ENCODE peak calls at places on chromosomes 6 and 20, in five cellular contexts. Q is GM12878, O is SK-N-SH, B is A549, E is K562. R is an unnamed sample.

GRCh38 chr20:19631410-19631809 is 126.6 kb upstream of the RIN2 start:
- DNase-seq in Q (no peak), O (no peak), B (peak; percentile 13), E (no peak), R (no peak)

GRCh38 chr6:39843305-39844020 is 51.3 kb downstream of the DAAM2 start:
- DNase-seq in Q (no peak), O (peak; percentile 36), B (peak; percentile 12), E (no peak), R (peak; percentile 6)

GRCh38 chr6:30555428-30556005 is 772 bp downstream of the GNL1 start:
- DNase-seq in Q (no peak), O (no peak), B (no peak), E (peak; percentile 55), R (peak; percentile 23)

GRCh38 chr20:12762725-12763124 is 246.0 kb upstream of the SPTLC3 start:
- DNase-seq in Q (no peak), O (peak; percentile 29), B (no peak), E (no peak), R (no peak)

GRCh38 chr6:23728707-23729106 is 397.3 kb upstream of the NRSN1 start:
- DNase-seq in Q (no peak), O (no peak), B (no peak), E (no peak), R (no peak)

GRCh38 chr6:156013155-156013554 is 557.5 kb upstream of the NOX3 start:
- DNase-seq in Q (no peak), O (no peak), B (no peak), E (no peak), R (no peak)

GRCh38 chr20:51128198-51128597 is 105.3 kb upstream of the KCNG1 start:
- DNase-seq in Q (no peak), O (no peak), B (peak; percentile 21), E (no peak), R (peak; percentile 97)

GRCh38 chr6:158630944-158631616 is 13.5 kb downstream of the DYNLT1 start:
- DNase-seq in Q (no peak), O (no peak), B (no peak), E (no peak), R (peak; percentile 68)

GRCh38 chr20:667351-668034 is 8.1 kb downstream of the SCRT2 start:
- DNase-seq in Q (no peak), O (peak; percentile 79), B (peak; percentile 69), E (peak; percentile 67), R (peak; percentile 34)

GRCh38 chr6:155448823-155449789 is 6.5 kb downstream of the NOX3 start:
- DNase-seq in Q (no peak), O (peak; percentile 50), B (no peak), E (no peak), R (no peak)

GRCh38 chr20:38450412-38450975 is 15.4 kb upstream of the SNHG17 start:
- DNase-seq in Q (no peak), O (no peak), B (no peak), E (no peak), R (peak; percentile 49)

GRCh38 chr6:165091121-165091785 is 218.2 kb downstream of the C6orf118 start:
- DNase-seq in Q (no peak), O (no peak), B (no peak), E (no peak), R (no peak)

GRCh38 chr6:21856096-21856825 is 262.7 kb downstream of the SOX4 start:
- DNase-seq in Q (no peak), O (no peak), B (peak; percentile 7), E (no peak), R (peak; percentile 88)

GRCh38 chr6:134741193-134741521 is 208.7 kb downstream of the ALDH8A1 start:
- DNase-seq in Q (no peak), O (peak; percentile 43), B (no peak), E (no peak), R (no peak)

GRCh38 chr6:69084746-69085335 is 449.8 kb downstream of the ADGRB3 start:
- DNase-seq in Q (no peak), O (no peak), B (peak; percentile 54), E (no peak), R (no peak)

GRCh38 chr6:116439572-116439971 is 21.6 kb upstream of the CALHM6 start:
- DNase-seq in Q (no peak), O (no peak), B (no peak), E (no peak), R (peak; percentile 52)

GRCh38 chr6:17394192-17394611 is 807 bp downstream of the CAP2 start:
- DNase-seq in Q (no peak), O (no peak), B (peak; percentile 58), E (peak; percentile 15), R (peak; percentile 79)

GRCh38 chr6:87115402-87116135 is 20.7 kb upstream of the CGA start:
- DNase-seq in Q (no peak), O (peak; percentile 35), B (no peak), E (no peak), R (no peak)

GRCh38 chr6:146361367-146361924 is 182.2 kb upstream of the RAB32 start:
- DNase-seq in Q (no peak), O (peak; percentile 14), B (no peak), E (no peak), R (no peak)

GRCh38 chr20:59580208-59580980 is 23.9 kb upstream of the PHACTR3 start:
- DNase-seq in Q (no peak), O (peak; percentile 74), B (no peak), E (no peak), R (no peak)

GRCh38 chr6:51932956-51933355 is 154.5 kb downstream of the PKHD1 start:
- DNase-seq in Q (no peak), O (no peak), B (no peak), E (no peak), R (no peak)

DNA sequence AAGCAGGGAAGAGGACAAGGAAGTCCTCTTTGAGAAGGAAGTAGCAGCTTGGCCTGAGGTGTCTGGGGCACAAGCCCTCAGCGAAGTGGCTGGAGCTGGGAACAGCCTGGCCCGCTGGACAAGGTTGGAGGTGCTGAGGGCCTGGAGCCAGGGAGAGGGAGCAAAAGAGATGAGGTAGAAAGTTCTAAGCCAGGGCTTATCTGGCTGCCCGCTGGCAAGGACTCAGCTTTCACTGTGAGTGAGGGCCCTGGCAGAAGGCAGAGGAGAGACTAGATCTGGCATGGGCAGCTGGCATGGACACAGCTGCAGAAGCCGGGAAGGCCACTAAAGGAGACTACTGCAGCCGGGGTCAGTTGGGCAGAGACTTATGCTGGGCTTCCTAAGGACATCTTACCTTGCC is 21.8 kb upstream of the PCMTD2 start:
- DNase-seq in Q (no peak), O (no peak), B (no peak), E (no peak), R (no peak)
- TF ChIP-seq RCOR1 in Q (no peak), O (no peak), B (no peak), E (no peak), R (no peak)

GRCh38 chr20:1896859-1897258 is 1.7 kb downstream of the SIRPA start:
- DNase-seq in Q (no peak), O (no peak), B (no peak), E (no peak), R (no peak)

GRCh38 chr20:1895674-1896496 is 678 bp downstream of the SIRPA start:
- DNase-seq in Q (no peak), O (no peak), B (no peak), E (no peak), R (no peak)

GRCh38 chr20:1894471-1894950 is 696 bp upstream of the SIRPA start:
- DNase-seq in Q (no peak), O (peak; percentile 92), B (no peak), E (peak; percentile 17), R (peak; percentile 59)

GRCh38 chr20:1893721-1894470 is 1.3 kb upstream of the SIRPA start:
- DNase-seq in Q (no peak), O (no peak), B (peak; percentile 65), E (no peak), R (no peak)

DNA sequence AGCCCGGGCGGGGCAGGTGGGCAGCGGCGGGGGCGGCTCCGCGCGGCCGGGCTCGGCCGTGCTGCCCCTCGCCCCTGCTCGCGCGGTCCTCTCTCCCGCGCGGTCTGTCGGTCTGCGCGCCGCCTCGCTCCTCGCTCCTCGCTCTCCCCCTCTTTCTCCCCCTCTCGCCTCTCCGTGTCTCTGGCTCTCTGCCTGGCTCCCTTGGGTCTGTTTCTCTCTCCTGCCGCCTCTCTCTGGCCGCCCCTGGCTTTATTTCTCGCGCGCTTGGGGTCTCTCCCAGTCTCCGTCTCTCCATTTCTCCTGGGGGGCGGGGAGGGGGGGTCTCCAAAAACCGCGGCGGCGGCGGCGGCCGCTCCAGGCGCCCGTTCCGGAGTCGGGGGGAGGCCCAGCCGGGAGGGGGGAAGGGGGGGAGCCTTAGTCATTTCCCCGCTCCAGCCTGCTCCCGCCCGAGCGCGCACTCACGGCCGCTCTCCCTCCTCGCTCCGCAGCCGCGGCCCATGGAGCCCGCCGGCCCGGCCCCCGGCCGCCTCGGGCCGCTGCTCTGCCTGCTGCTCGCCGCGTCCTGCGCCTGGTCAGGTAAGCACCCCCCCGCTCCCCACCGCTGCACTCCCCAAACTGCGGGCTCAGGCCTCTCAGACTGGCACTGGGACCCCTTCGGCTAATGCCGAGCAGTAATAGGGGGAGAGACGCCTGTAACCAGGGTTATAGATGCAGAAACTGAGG is at the start of gene SIRPA:
- DNase-seq in Q (no peak), O (peak; percentile 91), B (peak; percentile 43), E (peak; percentile 32), R (peak; percentile 64)
- TF ChIP-seq RCOR1 in Q (no peak), O (no peak), B (no peak), E (no peak), R (no peak)

DNA sequence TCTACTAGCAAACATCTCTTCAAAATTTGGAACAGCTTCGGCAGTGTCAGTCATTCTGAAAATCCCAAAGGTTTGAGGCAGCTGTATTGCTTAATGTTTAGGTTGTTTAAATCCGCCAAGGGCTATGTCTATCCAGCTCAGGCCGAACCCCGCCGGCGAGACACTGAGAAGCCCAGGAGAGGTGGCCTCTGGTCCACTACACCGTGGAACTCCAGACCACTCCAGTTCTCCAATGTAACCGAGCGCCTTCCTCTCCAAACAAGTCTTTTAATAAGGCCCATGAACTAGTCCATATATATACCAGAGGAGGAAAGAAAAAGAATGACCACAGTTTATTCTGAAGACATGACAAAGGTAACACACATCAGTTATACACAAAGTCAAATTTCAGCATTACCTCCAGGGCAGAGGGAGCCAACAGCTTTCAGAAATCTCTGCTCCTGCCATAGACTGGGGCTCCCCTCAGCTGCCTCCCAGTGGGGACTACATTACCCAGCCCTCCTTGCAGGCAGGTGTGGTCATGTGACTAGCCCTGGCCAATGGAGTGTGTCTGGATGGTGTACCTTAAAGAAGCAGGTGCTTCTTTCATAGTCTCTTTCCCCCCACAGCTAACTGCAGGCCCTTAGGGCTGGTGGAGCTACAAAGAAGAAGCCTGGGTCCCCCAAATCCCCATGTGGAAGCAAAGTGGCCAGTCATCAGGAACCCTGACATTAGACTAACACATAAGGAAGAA is at the start of gene RAMACL:
- DNase-seq in Q (peak; percentile 52), O (peak; percentile 73), B (peak; percentile 30), E (peak; percentile 86), R (no peak)
- TF ChIP-seq RCOR1 in Q (no peak), O (no peak), B (no peak), E (no peak), R (no peak)

DNA sequence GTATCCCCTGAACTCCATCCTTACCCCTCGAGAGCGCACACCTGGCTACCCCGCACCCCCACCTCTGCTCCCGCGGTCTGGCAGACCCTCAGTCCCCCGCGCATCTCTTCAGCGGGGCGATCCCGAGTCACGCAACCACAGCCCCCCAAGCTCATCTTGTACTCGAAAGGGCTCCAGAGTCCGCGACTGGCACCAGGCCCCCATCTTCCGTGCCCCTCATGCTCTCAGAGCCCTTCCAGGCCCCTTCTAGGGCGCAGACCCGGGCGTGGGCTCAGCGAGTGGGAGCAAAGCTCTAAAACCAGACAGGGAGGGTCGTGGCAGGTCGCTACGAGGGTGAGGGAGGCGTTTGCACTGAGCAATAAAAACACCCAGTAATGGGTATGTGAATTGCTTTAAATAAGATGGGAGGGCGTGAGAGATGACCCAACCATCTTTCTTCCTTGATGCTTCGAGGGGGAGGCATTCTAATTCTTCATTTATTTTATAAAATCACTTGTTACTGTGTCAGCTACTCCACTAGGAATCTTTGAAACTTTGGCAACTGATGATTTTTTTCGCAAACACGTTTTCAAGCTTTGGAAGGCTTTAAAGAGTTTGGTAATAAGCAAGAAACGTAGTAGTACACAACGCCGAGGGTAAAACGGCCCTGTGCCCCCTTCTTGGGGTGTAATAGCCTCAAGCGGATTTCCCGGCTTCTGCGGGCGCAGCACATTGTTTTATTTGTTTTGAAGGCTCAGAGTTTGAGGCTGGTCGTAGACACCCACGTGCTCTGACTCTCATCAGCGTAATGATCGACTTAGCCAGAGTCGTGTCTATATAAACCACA is 42.6 kb upstream of the SUPT3H start:
- DNase-seq in Q (no peak), O (peak; percentile 19), B (no peak), E (no peak), R (peak; percentile 64)
- TF ChIP-seq RCOR1 in Q (no peak), O (no peak), B (no peak), E (no peak), R (no peak)

R was measured in IMR-90.